ENCODE peak calls at places on chromosomes 5 and 9, in five cellular contexts. O is CD4-positive, alpha-beta T cell; X is cardiac muscle cell; W is dorsolateral prefrontal cortex; K is esophagus muscularis mucosa. U is an unnamed sample.

GRCh38 chr5:174176511-174176910 is 131.0 kb downstream of the NSG2 start:
- DNase-seq in W (no peak), X (peak; percentile 25), K (no peak), O (no peak), U (no peak)

GRCh38 chr9:121498150-121498486 is 1.5 kb downstream of the GGTA1 start:
- DNase-seq in K (no peak), X (peak; percentile 82), W (peak; percentile 51), O (no peak), U (peak; percentile 29)

GRCh38 chr5:164578911-164579310 is 1073.5 kb downstream of the MAT2B start:
- DNase-seq in X (no peak), O (no peak), K (no peak), W (no peak), U (no peak)

GRCh38 chr5:119300311-119300670 is 55.5 kb upstream of the TNFAIP8 start:
- DNase-seq in O (no peak), X (no peak), W (no peak), K (no peak), U (no peak)

GRCh38 chr5:115543931-115544370 is 624 bp downstream of the FEM1C start:
- DNase-seq in W (no peak), X (peak; percentile 67), O (peak; percentile 38), K (no peak), U (no peak)

GRCh38 chr5:105544300-105544699 is 1981.7 kb upstream of the NUDT12 start:
- DNase-seq in X (no peak), K (no peak), W (no peak), O (no peak), U (no peak)

GRCh38 chr9:114252394-114252793 is 70.5 kb upstream of the ORM1 start:
- DNase-seq in O (no peak), W (no peak), X (no peak), K (no peak), U (no peak)

GRCh38 chr5:74576941-74577456 is 63.5 kb downstream of the ENC1 start:
- DNase-seq in O (no peak), W (no peak), X (peak; percentile 63), K (no peak), U (no peak)

GRCh38 chr5:131634666-131634995 is 398 bp downstream of the RAPGEF6 start:
- DNase-seq in K (peak; percentile 94), O (peak; percentile 58), X (peak; percentile 48), W (peak; percentile 53), U (no peak)

GRCh38 chr9:108743901-108744371 is 111.8 kb downstream of the ACTL7B start:
- DNase-seq in W (no peak), O (no peak), K (no peak), X (no peak), U (no peak)

DNA sequence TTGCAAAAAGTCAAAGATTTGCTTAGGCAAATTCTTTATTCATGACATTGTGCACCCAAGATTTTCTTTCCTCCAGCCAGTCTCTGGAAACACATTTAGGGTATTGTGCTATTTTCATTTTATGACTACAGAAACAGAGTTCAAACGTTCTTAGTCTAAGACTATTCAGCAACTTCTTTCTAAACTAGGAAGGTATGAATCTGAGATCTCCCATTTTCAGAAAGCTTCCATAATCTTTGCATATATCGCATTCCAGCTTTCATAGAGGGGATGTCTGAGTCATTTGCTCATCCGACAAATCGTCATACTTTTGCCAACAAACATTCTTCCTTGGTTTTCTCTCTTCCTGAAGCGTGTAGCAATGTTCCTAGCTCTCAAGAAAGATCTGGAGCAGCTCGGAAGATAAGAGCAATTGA is 1.6 kb upstream of the PAPPA start:
- DNase-seq in X (peak; percentile 94), O (no peak), W (no peak), K (no peak), U (peak; percentile 80)
- H3K27ac ChIP-seq in X (no peak overlapping the region), O (no peak overlapping the region), W (no peak overlapping the region), K (no peak overlapping the region), U (no peak overlapping the region)

DNA sequence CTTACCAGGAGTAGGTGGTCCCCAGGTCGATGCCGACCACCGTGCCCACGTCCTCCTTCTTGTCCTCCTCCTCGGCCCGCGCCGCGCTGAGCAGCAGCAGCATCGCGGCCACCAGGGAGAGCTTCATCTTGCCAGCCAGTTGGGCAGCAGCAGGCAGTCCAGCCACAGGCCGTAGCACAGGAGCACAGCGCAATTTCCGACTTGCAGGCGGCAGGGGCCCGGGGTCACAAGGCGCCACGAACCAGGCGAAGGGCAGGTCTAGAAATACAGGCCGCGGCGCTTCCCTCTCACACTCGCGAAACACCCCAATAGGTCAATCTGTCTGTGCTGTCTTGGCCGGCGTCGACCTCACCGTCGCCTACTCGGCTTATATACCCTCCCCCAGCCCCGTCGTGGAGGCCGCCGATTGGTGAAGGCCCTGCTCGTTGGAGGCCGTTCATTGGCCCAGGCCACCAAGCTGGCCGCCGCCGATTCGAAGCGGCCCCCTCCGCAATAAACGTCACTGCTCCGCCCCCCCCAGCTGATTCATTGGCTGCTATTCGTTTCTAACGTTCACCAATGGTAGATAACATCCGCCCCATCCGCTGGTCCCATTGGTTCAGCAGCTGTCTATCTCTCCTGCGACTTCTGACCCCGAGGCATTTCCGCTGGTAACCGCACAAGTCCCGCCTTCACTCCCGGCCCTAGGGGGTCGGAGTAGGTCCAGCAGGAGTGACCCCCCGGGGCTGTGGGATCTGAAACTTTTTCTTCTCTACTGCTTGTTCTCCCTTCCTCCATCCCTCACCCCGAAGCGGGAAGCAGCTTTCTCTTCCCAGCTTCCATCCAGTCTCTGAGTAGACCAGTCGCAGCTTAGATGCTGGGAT is at the start of gene HSPA5:
- DNase-seq in X (peak; percentile 100), K (peak; percentile 100), O (peak; percentile 99), W (peak; percentile 100), U (peak; percentile 99)
- TF ChIP-seq CTCF in X (peak; percentile 10), K (no peak), O (no peak), W (no peak), U (no peak)

DNA sequence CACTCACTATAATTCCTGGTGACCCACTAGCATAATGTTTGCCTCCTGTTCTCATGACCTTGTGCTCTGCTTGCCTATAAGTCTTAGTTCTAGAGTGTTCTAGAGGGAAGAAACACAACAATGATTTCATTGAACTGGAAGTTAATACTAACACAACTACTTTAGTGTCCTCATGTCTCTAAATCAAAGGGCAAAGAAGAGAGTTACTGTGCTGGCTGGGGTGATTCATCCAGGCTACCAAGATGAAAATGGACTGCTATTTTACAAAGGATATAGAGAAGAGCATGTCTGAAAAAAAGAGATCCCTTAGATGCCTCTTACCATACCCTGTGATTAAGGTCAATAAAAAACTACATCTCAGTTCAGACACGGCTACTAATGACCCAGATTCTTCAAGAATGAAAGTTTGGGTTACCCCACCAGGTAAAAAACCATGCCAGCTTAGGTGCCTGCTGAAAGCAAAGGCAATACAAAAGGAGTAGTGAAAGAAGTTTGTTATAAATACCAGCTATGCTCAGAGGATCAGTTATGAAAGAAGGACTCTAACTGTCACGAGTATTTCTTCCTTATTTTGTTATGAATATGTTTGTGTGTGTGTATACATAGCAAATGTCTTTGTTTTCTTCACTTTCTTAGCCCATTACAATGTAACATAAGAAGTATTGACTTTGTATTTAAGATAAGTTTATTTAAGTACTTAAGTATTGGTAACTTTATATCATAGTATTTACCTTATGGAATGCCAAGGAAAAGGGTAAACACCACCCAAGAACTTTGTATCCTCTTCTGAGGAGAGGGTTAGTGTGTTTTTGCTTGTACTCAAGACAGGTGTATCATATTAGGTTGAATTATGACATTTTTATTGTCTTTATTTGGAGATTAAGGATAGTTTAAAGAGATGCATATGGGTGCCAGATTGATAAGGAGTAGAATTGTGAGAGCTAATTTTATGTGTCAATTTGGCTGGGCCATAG is 314.1 kb upstream of the PTGER4 start:
- DNase-seq in X (no peak), K (no peak), O (no peak), W (no peak), U (no peak)
- H3K27ac ChIP-seq in X (no peak overlapping the region), K (no peak overlapping the region), O (no peak overlapping the region), W (no peak overlapping the region), U (no peak overlapping the region)

GRCh38 chr9:17230646-17231045 is 95.8 kb downstream of the CNTLN start:
- DNase-seq in W (no peak), K (no peak), X (no peak), O (no peak), U (no peak)

GRCh38 chr9:17236147-17236546 is 101.3 kb downstream of the CNTLN start:
- DNase-seq in X (no peak), K (no peak), O (no peak), W (no peak), U (no peak)
- TF ChIP-seq CTCF in X (no peak), K (no peak), O (no peak), W (no peak), U (no peak)

GRCh38 chr9:129812385-129812784 is 9.4 kb downstream of the TOR1B start:
- DNase-seq in K (no peak), O (no peak), X (no peak), W (no peak), U (no peak)

GRCh38 chr9:129816501-129817435 is 7.2 kb downstream of the TOR1A start:
- DNase-seq in O (no peak), W (no peak), K (no peak), X (no peak), U (no peak)

GRCh38 chr9:129814432-129815223 is 9.3 kb downstream of the TOR1A start:
- DNase-seq in W (no peak), K (no peak), O (no peak), X (no peak), U (no peak)

GRCh38 chr9:129813661-129814060 is 10.3 kb downstream of the TOR1A start:
- DNase-seq in O (no peak), K (no peak), X (no peak), W (no peak), U (no peak)

DNA sequence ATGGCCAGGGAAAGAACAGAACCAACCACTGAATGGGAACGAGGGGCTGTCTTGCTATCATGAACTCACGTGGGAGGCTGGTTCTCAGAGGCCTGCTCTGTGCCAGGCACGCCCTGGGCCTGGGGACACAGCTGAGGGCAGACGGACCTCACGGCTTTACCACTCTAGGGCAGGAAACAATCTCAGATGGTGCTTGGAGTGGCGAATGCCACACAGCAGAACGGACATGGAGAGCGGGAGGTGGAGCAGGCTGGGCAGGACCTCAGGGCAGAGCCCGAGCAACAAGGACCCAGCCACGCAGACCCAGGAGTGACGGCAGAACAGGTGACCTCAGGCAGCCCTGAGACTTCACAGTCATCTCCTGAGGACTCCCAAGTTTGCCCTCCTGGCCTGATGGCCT is 8.7 kb downstream of the TOR1A start:
- DNase-seq in O (no peak), W (no peak), K (no peak), X (no peak), U (no peak)
- H3K27ac ChIP-seq in O (no peak overlapping the region), W (no peak overlapping the region), K (no peak overlapping the region), X (no peak overlapping the region), U (no peak overlapping the region)

GRCh38 chr5:1037671-1038416 is 29.2 kb downstream of the NKD2 start:
- DNase-seq in K (no peak), X (no peak), W (no peak), O (no peak), U (no peak)

GRCh38 chr5:1034986-1035385 is 26.4 kb downstream of the NKD2 start:
- DNase-seq in K (no peak), X (no peak), O (no peak), W (no peak), U (no peak)

GRCh38 chr5:1037123-1037670 is 28.6 kb downstream of the NKD2 start:
- DNase-seq in K (no peak), W (no peak), X (no peak), O (no peak), U (no peak)

GRCh38 chr5:1035421-1036405 is 27.1 kb downstream of the NKD2 start:
- DNase-seq in X (no peak), K (no peak), W (no peak), O (no peak), U (no peak)

GRCh38 chr5:1036504-1037122 is 28.0 kb downstream of the NKD2 start:
- DNase-seq in W (no peak), K (no peak), X (no peak), O (no peak), U (no peak)
- TF ChIP-seq CTCF in W (no peak), K (no peak), X (no peak), O (no peak), U (no peak)

U was measured in AG04450.